ENCODE peak calls at places on chromosomes 5 and 9, in nine cellular contexts. D, R, Z, M, E, Y, K, N and C are unnamed samples.

GRCh38 chr9:90107021-90107771 is 502.4 kb downstream of the GADD45G start:
- DNase-seq in D (peak; percentile 87), R (no peak), Z (no peak), M (peak; percentile 65), E (no peak), Y (no peak), K (no peak), N (peak; percentile 4), C (no peak)

GRCh38 chr5:95817430-95817829 is 5.1 kb downstream of the GLRX start:
- DNase-seq in D (peak; percentile 92), R (no peak), Z (no peak), M (no peak), E (no peak), Y (peak; percentile 35), K (no peak), N (no peak), C (no peak)

GRCh38 chr5:156505101-156505500 is 178.1 kb downstream of the SGCD start:
- DNase-seq in D (no peak), R (no peak), Z (no peak), M (no peak), E (no peak), Y (no peak), K (no peak), N (no peak), C (no peak)

GRCh38 chr9:94885854-94886447 is 159.5 kb downstream of the AOPEP start:
- DNase-seq in D (no peak), R (no peak), Z (no peak), M (no peak), E (no peak), Y (no peak), K (no peak), N (no peak), C (no peak)

GRCh38 chr5:40082313-40082712 is 597.4 kb upstream of the PTGER4 start:
- DNase-seq in D (no peak), R (no peak), Z (no peak), M (no peak), E (no peak), Y (no peak), K (no peak), N (peak; percentile 27), C (no peak)

GRCh38 chr5:1731091-1731639 is 68.5 kb downstream of the MRPL36 start:
- DNase-seq in D (no peak), R (no peak), Z (no peak), M (no peak), E (no peak), Y (no peak), K (peak; percentile 43), N (no peak), C (no peak)

GRCh38 chr5:72140711-72141110 is 33.4 kb downstream of the MAP1B start:
- DNase-seq in D (peak; percentile 41), R (no peak), Z (no peak), M (no peak), E (no peak), Y (no peak), K (no peak), N (no peak), C (no peak)

GRCh38 chr9:101791938-101792337 is 53.5 kb upstream of the GRIN3A start:
- DNase-seq in D (peak; percentile 38), R (peak; percentile 3), Z (no peak), M (no peak), E (no peak), Y (peak; percentile 6), K (no peak), N (peak; percentile 29), C (no peak)

GRCh38 chr9:134332266-134332665 is 6.0 kb downstream of the RXRA start:
- DNase-seq in D (no peak), R (no peak), Z (no peak), M (no peak), E (no peak), Y (no peak), K (no peak), N (no peak), C (no peak)

GRCh38 chr9:131419716-131420115 is 25.8 kb downstream of the PRRC2B start:
- DNase-seq in D (no peak), R (no peak), Z (no peak), M (no peak), E (no peak), Y (no peak), K (no peak), N (no peak), C (no peak)